ENCODE peak calls at places on chromosomes 11 and 22, in nine cellular contexts. One of them, this sample, is unnamed.

GRCh38 chr11:69357458-69358397 is 63.8 kb downstream of the MYEOV start:
- DNase-seq in stomach: peak; percentile 21
- DNase-seq in colonic mucosa: peak; percentile 11
- DNase-seq in pancreas: peak; percentile 4
- DNase-seq in fibroblast of lung: no peak
- DNase-seq in fibroblast of pulmonary artery: no peak
- DNase-seq in OCI-LY7: no peak
- DNase-seq in HCT116: no peak
- DNase-seq in mucosa of descending colon: no peak
- DNase-seq in this sample: peak; percentile 11

GRCh38 chr11:131690362-131690761 is 319.9 kb downstream of the NTM start:
- DNase-seq in stomach: no peak
- DNase-seq in colonic mucosa: peak; percentile 9
- DNase-seq in pancreas: no peak
- DNase-seq in fibroblast of lung: no peak
- DNase-seq in fibroblast of pulmonary artery: no peak
- DNase-seq in OCI-LY7: no peak
- DNase-seq in HCT116: no peak
- DNase-seq in mucosa of descending colon: no peak
- DNase-seq in this sample: no peak

GRCh38 chr11:48081151-48082010 is 101.0 kb downstream of the PTPRJ start:
- DNase-seq in stomach: no peak
- DNase-seq in colonic mucosa: no peak
- DNase-seq in pancreas: no peak
- DNase-seq in fibroblast of lung: peak; percentile 38
- DNase-seq in fibroblast of pulmonary artery: peak; percentile 69
- DNase-seq in OCI-LY7: peak; percentile 75
- DNase-seq in HCT116: no peak
- DNase-seq in mucosa of descending colon: no peak
- DNase-seq in this sample: peak; percentile 90

GRCh38 chr11:65854871-65855837 is 2.8 kb downstream of the CFL1 start:
- DNase-seq in stomach: no peak
- DNase-seq in colonic mucosa: peak; percentile 22
- DNase-seq in pancreas: no peak
- DNase-seq in fibroblast of lung: no peak
- DNase-seq in fibroblast of pulmonary artery: no peak
- DNase-seq in OCI-LY7: no peak
- DNase-seq in HCT116: no peak
- DNase-seq in mucosa of descending colon: peak; percentile 51
- DNase-seq in this sample: no peak

GRCh38 chr11:61160487-61161189 is 588 bp downstream of the VPS37C start:
- DNase-seq in stomach: peak; percentile 26
- DNase-seq in colonic mucosa: no peak
- DNase-seq in pancreas: no peak
- DNase-seq in fibroblast of lung: no peak
- DNase-seq in fibroblast of pulmonary artery: peak; percentile 14
- DNase-seq in OCI-LY7: no peak
- DNase-seq in HCT116: no peak
- DNase-seq in mucosa of descending colon: no peak
- DNase-seq in this sample: no peak

GRCh38 chr11:75792127-75792731 is 22.8 kb upstream of the UVRAG start:
- DNase-seq in stomach: no peak
- DNase-seq in colonic mucosa: no peak
- DNase-seq in pancreas: no peak
- DNase-seq in fibroblast of lung: no peak
- DNase-seq in fibroblast of pulmonary artery: no peak
- DNase-seq in OCI-LY7: no peak
- DNase-seq in HCT116: no peak
- DNase-seq in mucosa of descending colon: no peak
- DNase-seq in this sample: no peak

GRCh38 chr11:44559207-44559943 is 6.1 kb upstream of the CD82 start:
- DNase-seq in stomach: no peak
- DNase-seq in colonic mucosa: no peak
- DNase-seq in pancreas: no peak
- DNase-seq in fibroblast of lung: no peak
- DNase-seq in fibroblast of pulmonary artery: no peak
- DNase-seq in OCI-LY7: peak; percentile 78
- DNase-seq in HCT116: no peak
- DNase-seq in mucosa of descending colon: no peak
- DNase-seq in this sample: no peak

GRCh38 chr11:30023037-30023436 is 6.2 kb upstream of the KCNA4 start:
- DNase-seq in stomach: no peak
- DNase-seq in colonic mucosa: no peak
- DNase-seq in pancreas: no peak
- DNase-seq in fibroblast of lung: no peak
- DNase-seq in fibroblast of pulmonary artery: peak; percentile 3
- DNase-seq in OCI-LY7: no peak
- DNase-seq in HCT116: no peak
- DNase-seq in mucosa of descending colon: no peak
- DNase-seq in this sample: no peak

GRCh38 chr22:40176921-40177737 is 596 bp upstream of the TNRC6B start:
- DNase-seq in stomach: peak; percentile 32
- DNase-seq in colonic mucosa: peak; percentile 77
- DNase-seq in pancreas: peak; percentile 71
- DNase-seq in fibroblast of lung: peak; percentile 75
- DNase-seq in fibroblast of pulmonary artery: peak; percentile 79
- DNase-seq in OCI-LY7: peak; percentile 68
- DNase-seq in HCT116: no peak
- DNase-seq in mucosa of descending colon: peak; percentile 46
- DNase-seq in this sample: no peak

GRCh38 chr11:59918987-59919589 is 19.1 kb upstream of the OOSP1 start:
- DNase-seq in stomach: peak; percentile 58
- DNase-seq in colonic mucosa: peak; percentile 56
- DNase-seq in pancreas: peak; percentile 17
- DNase-seq in fibroblast of lung: no peak
- DNase-seq in fibroblast of pulmonary artery: peak; percentile 75
- DNase-seq in OCI-LY7: peak; percentile 64
- DNase-seq in HCT116: peak; percentile 56
- DNase-seq in mucosa of descending colon: no peak
- DNase-seq in this sample: no peak

GRCh38 chr11:58334708-58335107 is 24.2 kb downstream of the OR5B17 start:
- DNase-seq in stomach: no peak
- DNase-seq in colonic mucosa: no peak
- DNase-seq in pancreas: no peak
- DNase-seq in fibroblast of lung: peak; percentile 56
- DNase-seq in fibroblast of pulmonary artery: peak; percentile 81
- DNase-seq in OCI-LY7: no peak
- DNase-seq in HCT116: peak; percentile 31
- DNase-seq in mucosa of descending colon: no peak
- DNase-seq in this sample: no peak

GRCh38 chr11:72326151-72326842 is 82.3 kb upstream of the PHOX2A start:
- DNase-seq in stomach: no peak
- DNase-seq in colonic mucosa: no peak
- DNase-seq in pancreas: no peak
- DNase-seq in fibroblast of lung: peak; percentile 29
- DNase-seq in fibroblast of pulmonary artery: peak; percentile 45
- DNase-seq in OCI-LY7: no peak
- DNase-seq in HCT116: no peak
- DNase-seq in mucosa of descending colon: no peak
- DNase-seq in this sample: no peak

GRCh38 chr11:35334385-35335090 is 84.8 kb downstream of the SLC1A2 start:
- DNase-seq in stomach: no peak
- DNase-seq in colonic mucosa: no peak
- DNase-seq in pancreas: no peak
- DNase-seq in fibroblast of lung: no peak
- DNase-seq in fibroblast of pulmonary artery: peak; percentile 49
- DNase-seq in OCI-LY7: peak; percentile 8
- DNase-seq in HCT116: no peak
- DNase-seq in mucosa of descending colon: no peak
- DNase-seq in this sample: no peak

GRCh38 chr11:77068461-77069335 is 1.9 kb downstream of the CAPN5 start:
- DNase-seq in stomach: no peak
- DNase-seq in colonic mucosa: no peak
- DNase-seq in pancreas: no peak
- DNase-seq in fibroblast of lung: no peak
- DNase-seq in fibroblast of pulmonary artery: no peak
- DNase-seq in OCI-LY7: no peak
- DNase-seq in HCT116: no peak
- DNase-seq in mucosa of descending colon: peak; percentile 28
- DNase-seq in this sample: no peak

GRCh38 chr11:130427049-130427388 is 1.4 kb downstream of the ADAMTS8 start:
- DNase-seq in stomach: no peak
- DNase-seq in colonic mucosa: no peak
- DNase-seq in pancreas: no peak
- DNase-seq in fibroblast of lung: no peak
- DNase-seq in fibroblast of pulmonary artery: no peak
- DNase-seq in OCI-LY7: no peak
- DNase-seq in HCT116: no peak
- DNase-seq in mucosa of descending colon: no peak
- DNase-seq in this sample: no peak

GRCh38 chr11:119168471-119169271 is at the start of gene NLRX1:
- DNase-seq in stomach: peak; percentile 85
- DNase-seq in colonic mucosa: peak; percentile 88
- DNase-seq in pancreas: peak; percentile 87
- DNase-seq in fibroblast of lung: peak; percentile 83
- DNase-seq in fibroblast of pulmonary artery: peak; percentile 84
- DNase-seq in OCI-LY7: peak; percentile 85
- DNase-seq in HCT116: peak; percentile 73
- DNase-seq in mucosa of descending colon: peak; percentile 89
- DNase-seq in this sample: peak; percentile 86

GRCh38 chr11:13663631-13664071 is 4.8 kb upstream of the FAR1 start:
- DNase-seq in stomach: no peak
- DNase-seq in colonic mucosa: peak; percentile 53
- DNase-seq in pancreas: no peak
- DNase-seq in fibroblast of lung: peak; percentile 22
- DNase-seq in fibroblast of pulmonary artery: peak; percentile 42
- DNase-seq in OCI-LY7: no peak
- DNase-seq in HCT116: no peak
- DNase-seq in mucosa of descending colon: no peak
- DNase-seq in this sample: no peak

GRCh38 chr22:30127749-30128166 is 47.5 kb downstream of the HORMAD2 start:
- DNase-seq in stomach: no peak
- DNase-seq in colonic mucosa: no peak
- DNase-seq in pancreas: no peak
- DNase-seq in fibroblast of lung: peak; percentile 43
- DNase-seq in fibroblast of pulmonary artery: peak; percentile 63
- DNase-seq in OCI-LY7: no peak
- DNase-seq in HCT116: no peak
- DNase-seq in mucosa of descending colon: no peak
- DNase-seq in this sample: no peak

GRCh38 chr11:46903846-46904245 is 14.5 kb downstream of the LRP4 start:
- DNase-seq in stomach: no peak
- DNase-seq in colonic mucosa: no peak
- DNase-seq in pancreas: no peak
- DNase-seq in fibroblast of lung: no peak
- DNase-seq in fibroblast of pulmonary artery: no peak
- DNase-seq in OCI-LY7: peak; percentile 21
- DNase-seq in HCT116: no peak
- DNase-seq in mucosa of descending colon: no peak
- DNase-seq in this sample: no peak

DNA sequence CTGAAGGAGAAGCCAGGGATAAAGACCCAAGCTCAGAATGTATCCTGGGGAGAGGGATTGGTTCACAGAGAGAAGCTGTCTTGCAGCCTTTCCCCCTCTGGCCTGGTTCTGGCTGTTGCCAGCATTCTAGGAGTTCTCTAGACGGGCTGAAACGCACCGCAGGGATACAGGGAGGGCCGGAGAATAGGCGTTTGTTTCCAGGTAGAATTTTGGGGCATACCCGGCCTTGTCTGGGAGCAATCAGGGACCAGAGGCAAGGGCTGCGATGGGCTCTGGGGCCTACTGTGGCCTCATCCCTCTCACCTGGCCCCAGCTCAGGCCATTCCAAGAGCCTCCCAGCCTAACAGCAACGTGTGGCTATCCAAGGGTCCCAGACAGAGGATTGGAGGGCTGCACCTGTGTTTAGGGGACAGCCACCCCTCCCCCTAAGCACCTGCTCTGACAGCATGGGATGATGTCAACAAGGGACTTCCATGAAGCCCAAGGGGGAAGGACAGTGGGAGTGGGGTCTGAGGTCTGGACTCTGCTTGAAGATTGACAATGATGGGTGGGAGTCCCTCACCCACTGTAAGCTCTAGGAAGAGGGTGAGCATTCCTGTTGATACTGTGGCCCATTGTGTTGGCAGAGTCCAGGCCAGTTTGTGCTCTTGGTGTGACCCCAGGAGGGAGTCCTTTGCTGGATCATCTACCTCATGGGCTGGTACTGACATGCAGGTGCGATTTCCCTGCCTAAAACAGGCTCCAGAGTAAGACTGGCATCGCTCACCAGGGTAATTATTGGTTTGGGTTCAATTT is 46.9 kb downstream of the EIF3F start:
- DNase-seq in stomach: no peak
- DNase-seq in colonic mucosa: no peak
- DNase-seq in pancreas: no peak
- DNase-seq in fibroblast of lung: no peak
- DNase-seq in fibroblast of pulmonary artery: no peak
- DNase-seq in OCI-LY7: no peak
- DNase-seq in HCT116: no peak
- DNase-seq in mucosa of descending colon: no peak
- DNase-seq in this sample: peak; percentile 57
- H3K4me3 ChIP-seq in stomach: no peak overlapping the region
- H3K4me3 ChIP-seq in colonic mucosa: no peak overlapping the region
- H3K4me3 ChIP-seq in pancreas: no peak overlapping the region
- H3K4me3 ChIP-seq in fibroblast of lung: no peak overlapping the region
- H3K4me3 ChIP-seq in fibroblast of pulmonary artery: no peak overlapping the region
- H3K4me3 ChIP-seq in OCI-LY7: no peak overlapping the region
- H3K4me3 ChIP-seq in HCT116: no peak overlapping the region
- H3K4me3 ChIP-seq in mucosa of descending colon: no peak overlapping the region
- H3K4me3 ChIP-seq in this sample: no peak overlapping the region

GRCh38 chr11:123137496-123138270 is 57.4 kb downstream of the CLMP start:
- DNase-seq in stomach: peak; percentile 47
- DNase-seq in colonic mucosa: peak; percentile 42
- DNase-seq in pancreas: peak; percentile 17
- DNase-seq in fibroblast of lung: peak; percentile 88
- DNase-seq in fibroblast of pulmonary artery: peak; percentile 80
- DNase-seq in OCI-LY7: no peak
- DNase-seq in HCT116: no peak
- DNase-seq in mucosa of descending colon: peak; percentile 52
- DNase-seq in this sample: peak; percentile 94
- H3K4me3 ChIP-seq in stomach: no peak overlapping the region
- H3K4me3 ChIP-seq in colonic mucosa: no peak overlapping the region
- H3K4me3 ChIP-seq in pancreas: no peak overlapping the region
- H3K4me3 ChIP-seq in fibroblast of lung: no peak overlapping the region
- H3K4me3 ChIP-seq in fibroblast of pulmonary artery: no peak overlapping the region
- H3K4me3 ChIP-seq in OCI-LY7: no peak overlapping the region
- H3K4me3 ChIP-seq in HCT116: no peak overlapping the region
- H3K4me3 ChIP-seq in mucosa of descending colon: no peak overlapping the region
- H3K4me3 ChIP-seq in this sample: peak overlapping the region; percentile 22

GRCh38 chr11:111573821-111574249 is 28.4 kb upstream of the SIK2 start:
- DNase-seq in stomach: no peak
- DNase-seq in colonic mucosa: no peak
- DNase-seq in pancreas: no peak
- DNase-seq in fibroblast of lung: peak; percentile 32
- DNase-seq in fibroblast of pulmonary artery: peak; percentile 44
- DNase-seq in OCI-LY7: no peak
- DNase-seq in HCT116: no peak
- DNase-seq in mucosa of descending colon: no peak
- DNase-seq in this sample: no peak
- H3K4me3 ChIP-seq in stomach: peak overlapping the region; percentile 1
- H3K4me3 ChIP-seq in colonic mucosa: no peak overlapping the region
- H3K4me3 ChIP-seq in pancreas: no peak overlapping the region
- H3K4me3 ChIP-seq in fibroblast of lung: no peak overlapping the region
- H3K4me3 ChIP-seq in fibroblast of pulmonary artery: no peak overlapping the region
- H3K4me3 ChIP-seq in OCI-LY7: no peak overlapping the region
- H3K4me3 ChIP-seq in HCT116: no peak overlapping the region
- H3K4me3 ChIP-seq in mucosa of descending colon: no peak overlapping the region
- H3K4me3 ChIP-seq in this sample: peak overlapping the region; percentile 30

DNA sequence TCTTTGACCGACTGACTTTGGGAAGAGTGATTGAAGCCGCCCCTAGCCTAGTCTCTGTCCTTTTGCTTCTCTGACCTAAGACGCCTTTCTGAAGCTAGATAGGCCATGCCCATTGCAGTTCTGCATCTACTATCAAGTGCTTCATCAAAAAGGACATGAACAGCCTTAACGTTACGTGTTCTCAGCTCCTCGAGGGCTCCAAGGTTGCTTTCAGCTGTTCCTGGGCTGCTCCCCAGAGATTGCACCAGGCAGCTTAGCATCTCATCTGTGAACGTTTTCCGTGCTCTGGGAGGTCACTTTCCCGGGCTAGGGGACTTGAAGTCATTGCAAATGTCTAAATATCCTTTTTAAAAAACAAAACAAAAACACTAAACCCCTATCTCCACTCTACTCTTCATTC is 13.9 kb downstream of the MICAL2 start:
- DNase-seq in stomach: no peak
- DNase-seq in colonic mucosa: no peak
- DNase-seq in pancreas: no peak
- DNase-seq in fibroblast of lung: no peak
- DNase-seq in fibroblast of pulmonary artery: no peak
- DNase-seq in OCI-LY7: no peak
- DNase-seq in HCT116: no peak
- DNase-seq in mucosa of descending colon: no peak
- DNase-seq in this sample: no peak
- H3K4me3 ChIP-seq in stomach: no peak overlapping the region
- H3K4me3 ChIP-seq in colonic mucosa: no peak overlapping the region
- H3K4me3 ChIP-seq in pancreas: no peak overlapping the region
- H3K4me3 ChIP-seq in fibroblast of lung: no peak overlapping the region
- H3K4me3 ChIP-seq in fibroblast of pulmonary artery: no peak overlapping the region
- H3K4me3 ChIP-seq in OCI-LY7: no peak overlapping the region
- H3K4me3 ChIP-seq in HCT116: no peak overlapping the region
- H3K4me3 ChIP-seq in mucosa of descending colon: no peak overlapping the region
- H3K4me3 ChIP-seq in this sample: no peak overlapping the region